ENCODE peak calls at places on chromosomes 1 and 21, in six cellular contexts. W is endothelial cell of umbilical vein, K is spleen, Y is K562, B is transverse colon, U is HCT116. G is an unnamed sample.

GRCh38 chr1:212285685-212286436 is 651 bp downstream of the PPP2R5A start:
- DNase-seq in W (peak; percentile 63), K (peak; percentile 95), Y (peak; percentile 82), B (peak; percentile 78), U (peak; percentile 21), G (peak; percentile 77)

GRCh38 chr1:160641323-160642280 is 5.2 kb downstream of the SLAMF1 start:
- DNase-seq in W (no peak), K (no peak), Y (no peak), B (no peak), U (no peak), G (no peak)

GRCh38 chr1:225343618-225344017 is 84.2 kb downstream of the LBR start:
- DNase-seq in W (peak; percentile 27), K (no peak), Y (peak; percentile 28), B (no peak), U (peak; percentile 16), G (no peak)

GRCh38 chr1:230282157-230282556 is 144.0 kb downstream of the PGBD5 start:
- DNase-seq in W (peak; percentile 75), K (peak; percentile 83), Y (peak; percentile 12), B (peak; percentile 87), U (no peak), G (no peak)

GRCh38 chr1:59028052-59028451 is 244.2 kb upstream of the JUN start:
- DNase-seq in W (no peak), K (no peak), Y (no peak), B (peak; percentile 30), U (no peak), G (no peak)

GRCh38 chr21:23160914-23161313 is 2162.7 kb downstream of the NCAM2 start:
- DNase-seq in W (peak; percentile 43), K (no peak), Y (no peak), B (no peak), U (no peak), G (no peak)

GRCh38 chr21:42677339-42678117 is 24.1 kb downstream of the PDE9A start:
- DNase-seq in W (peak; percentile 65), K (peak; percentile 29), Y (peak; percentile 30), B (no peak), U (no peak), G (no peak)

GRCh38 chr1:83545450-83545849 is 453.5 kb downstream of the TTLL7 start:
- DNase-seq in W (no peak), K (no peak), Y (no peak), B (no peak), U (no peak), G (no peak)

GRCh38 chr1:170929835-170930554 is 5.3 kb upstream of the MROH9 start:
- DNase-seq in W (peak; percentile 56), K (no peak), Y (peak; percentile 58), B (no peak), U (peak; percentile 50), G (no peak)

GRCh38 chr1:1393014-1393413 is 6.1 kb downstream of the CCNL2 start:
- DNase-seq in W (no peak), K (no peak), Y (no peak), B (no peak), U (no peak), G (no peak)

GRCh38 chr1:47782414-47783165 is 214.6 kb downstream of the TRABD2B start:
- DNase-seq in W (no peak), K (no peak), Y (no peak), B (no peak), U (no peak), G (no peak)

GRCh38 chr1:232047473-232047872 is 420.9 kb downstream of the DISC1 start:
- DNase-seq in W (no peak), K (no peak), Y (no peak), B (no peak), U (peak; percentile 13), G (no peak)

GRCh38 chr1:59856725-59857338 is 42.1 kb downstream of the HOOK1 start:
- DNase-seq in W (no peak), K (no peak), Y (no peak), B (peak; percentile 61), U (no peak), G (no peak)

GRCh38 chr1:67966001-67966665 is 84.3 kb downstream of the DIRAS3 start:
- DNase-seq in W (no peak), K (no peak), Y (no peak), B (no peak), U (no peak), G (no peak)

GRCh38 chr1:27005648-27006496 is 6.8 kb downstream of the TENT5B start:
- DNase-seq in W (no peak), K (no peak), Y (no peak), B (no peak), U (no peak), G (no peak)
- TF ChIP-seq POLR2A in W (no peak), K (no peak), Y (no peak), B (no peak), U (no peak), G (no peak)

DNA sequence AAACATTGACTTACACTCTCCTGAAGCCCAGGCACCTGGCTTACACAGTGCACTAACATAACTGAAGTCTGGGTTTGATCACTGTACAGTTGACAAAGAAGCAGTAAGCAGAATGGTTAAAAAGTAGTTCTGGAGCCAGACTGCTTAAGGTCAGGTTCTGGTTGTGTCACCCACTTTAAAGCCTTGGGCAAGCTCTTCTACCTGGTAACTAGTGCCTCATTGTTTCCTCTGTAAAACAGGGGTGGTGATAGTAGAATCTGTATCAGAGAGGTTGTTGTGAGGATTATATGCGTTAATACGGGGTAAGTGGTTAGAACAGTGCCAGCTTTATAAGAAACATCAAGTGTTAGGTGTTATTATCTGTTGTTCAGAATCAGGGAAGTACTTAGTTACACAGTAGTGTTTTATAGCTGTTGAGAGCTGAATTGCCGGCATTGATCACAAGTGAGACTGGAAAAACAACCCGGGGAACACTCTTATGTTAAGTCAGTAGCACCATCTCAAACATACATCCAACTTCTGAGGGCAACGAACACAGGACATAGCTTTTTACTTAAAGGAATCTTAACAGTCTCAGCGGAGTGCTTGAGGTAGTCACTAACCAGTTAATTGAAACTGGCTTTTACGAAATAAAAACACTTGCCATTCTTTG is 3.7 kb downstream of the BACH1 start:
- DNase-seq in W (no peak), K (no peak), Y (no peak), B (no peak), U (no peak), G (no peak)
- H3K27ac ChIP-seq in W (no peak overlapping the region), K (peak overlapping the region; percentile 99), Y (peak overlapping the region; percentile 30), B (peak overlapping the region; percentile 96), U (no peak overlapping the region), G (peak overlapping the region; percentile 48)

DNA sequence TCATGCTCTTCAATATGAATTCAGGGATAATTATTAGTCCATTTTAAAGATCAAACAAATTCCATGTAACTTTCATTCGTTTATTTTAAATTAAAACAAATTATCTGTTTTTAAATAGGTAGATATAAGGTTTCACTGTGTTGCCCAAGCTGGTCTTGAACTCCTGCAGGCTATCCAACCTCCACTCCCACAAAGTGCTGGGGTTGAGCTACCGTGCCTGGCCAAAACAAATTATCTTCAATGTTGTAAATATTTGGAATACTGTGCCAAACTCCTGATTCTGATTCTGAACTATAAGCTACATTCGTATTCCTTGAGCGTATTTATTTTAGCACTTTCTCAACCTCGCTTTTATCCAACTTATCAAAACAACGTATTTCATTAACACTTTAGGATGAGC is 19.6 kb downstream of the AGL start:
- DNase-seq in W (no peak), K (no peak), Y (no peak), B (no peak), U (no peak), G (no peak)
- TF ChIP-seq POLR2AphosphoS5 in W (no peak), K (no peak), Y (no peak), B (no peak), U (no peak), G (no peak)

DNA sequence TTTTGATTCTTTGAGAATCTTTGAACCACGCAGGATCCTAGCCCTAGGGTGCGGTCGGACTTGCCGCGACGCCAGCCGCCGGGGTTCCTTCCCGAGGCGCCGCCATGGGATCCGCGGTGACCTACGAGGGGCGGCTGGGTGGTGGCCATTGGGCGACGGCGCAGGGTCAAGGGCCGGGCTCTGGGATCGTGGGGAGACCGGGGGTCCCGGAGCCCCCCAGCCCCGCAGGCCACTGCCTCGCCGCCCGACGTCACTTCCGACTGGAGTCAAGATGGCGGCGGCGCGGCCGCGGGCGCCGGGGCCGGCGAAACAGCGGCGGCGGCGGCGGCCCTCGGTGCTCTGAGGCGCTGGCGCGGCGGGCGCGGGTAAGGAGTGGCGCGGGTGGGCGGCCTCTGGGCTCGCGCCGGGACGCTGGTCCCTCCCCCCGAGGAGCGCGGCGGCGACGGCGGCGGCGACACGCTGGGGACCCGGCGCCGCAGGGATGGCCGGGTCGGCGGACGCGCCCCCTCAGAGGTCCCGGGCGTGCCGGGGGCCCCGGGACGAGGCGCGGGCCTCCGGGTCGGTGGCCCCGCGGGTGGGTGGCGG is at the start of gene PRDM2:
- DNase-seq in W (peak; percentile 57), K (peak; percentile 93), Y (peak; percentile 17), B (peak; percentile 53), U (no peak), G (no peak)
- TF ChIP-seq POLR2A in W (peak; percentile 46), K (no peak), Y (no peak), B (no peak), U (peak; percentile 26), G (no peak)

GRCh38 chr1:201508809-201509208 is 1.9 kb upstream of the CSRP1 start:
- DNase-seq in W (no peak), K (no peak), Y (no peak), B (no peak), U (no peak), G (peak; percentile 64)
- H3K27ac ChIP-seq in W (no peak overlapping the region), K (no peak overlapping the region), Y (no peak overlapping the region), B (peak overlapping the region; percentile 97), U (no peak overlapping the region), G (peak overlapping the region; percentile 97)